ENCODE peak calls at places on chromosomes 2 and 18, in six cellular contexts. O, R, H, N, A and J are unnamed samples.

GRCh38 chr2:18436408-18437077 is 123.9 kb downstream of the RDH14 start:
- DNase-seq in O (no peak), R (no peak), H (no peak), N (no peak), A (no peak), J (no peak)

GRCh38 chr2:235576337-235576910 is 82.6 kb downstream of the AGAP1 start:
- DNase-seq in O (no peak), R (no peak), H (no peak), N (no peak), A (no peak), J (no peak)

GRCh38 chr2:3007135-3007534 is 370.5 kb downstream of the EIPR1 start:
- DNase-seq in O (no peak), R (no peak), H (no peak), N (no peak), A (no peak), J (no peak)

GRCh38 chr2:222969491-222969890 is 82.5 kb upstream of the KCNE4 start:
- DNase-seq in O (no peak), R (no peak), H (no peak), N (no peak), A (no peak), J (no peak)

GRCh38 chr2:60553496-60553991 is at the start of gene BCL11A:
- DNase-seq in O (no peak), R (no peak), H (no peak), N (peak), A (no peak), J (peak)

GRCh38 chr18:58218111-58218510 is 174.1 kb downstream of the NEDD4L start:
- DNase-seq in O (no peak), R (no peak), H (no peak), N (no peak), A (no peak), J (no peak)

GRCh38 chr2:176092270-176093144 is at the start of gene HOXD13:
- DNase-seq in O (no peak), R (no peak), H (no peak), N (no peak), A (no peak), J (peak)

GRCh38 chr2:235611337-235611736 is 117.5 kb downstream of the AGAP1 start:
- DNase-seq in O (no peak), R (no peak), H (no peak), N (no peak), A (no peak), J (no peak)

GRCh38 chr18:63518178-63519012 is 23.8 kb upstream of the SERPINB12 start:
- DNase-seq in O (peak), R (peak), H (no peak), N (peak), A (peak), J (peak)

GRCh38 chr2:72828840-72829507 is 3.1 kb upstream of the EXOC6B start:
- DNase-seq in O (no peak), R (no peak), H (no peak), N (no peak), A (no peak), J (no peak)

GRCh38 chr2:98479959-98480524 is 35.4 kb downstream of the INPP4A start:
- DNase-seq in O (peak), R (peak), H (no peak), N (peak), A (peak), J (peak)

GRCh38 chr2:227472265-227473018 is 486 bp downstream of the AGFG1 start:
- DNase-seq in O (peak), R (peak), H (peak), N (peak), A (no peak), J (peak)

GRCh38 chr18:75162467-75162866 is 46.5 kb downstream of the PTGR3 start:
- DNase-seq in O (no peak), R (no peak), H (no peak), N (no peak), A (no peak), J (no peak)

GRCh38 chr2:97718051-97718882 is 4.9 kb downstream of the ZAP70 start:
- DNase-seq in O (peak), R (no peak), H (peak), N (no peak), A (peak), J (no peak)

GRCh38 chr2:192887296-192887695 is 692.6 kb upstream of the TMEFF2 start:
- DNase-seq in O (no peak), R (no peak), H (no peak), N (no peak), A (no peak), J (no peak)

GRCh38 chr18:49561377-49562193 is at the start of gene LIPG:
- DNase-seq in O (peak), R (no peak), H (no peak), N (no peak), A (peak), J (no peak)

GRCh38 chr2:15748736-15749323 is 157.2 kb downstream of the DDX1 start:
- DNase-seq in O (peak), R (no peak), H (no peak), N (peak), A (no peak), J (peak)

GRCh38 chr2:237558918-237559645 is 7.3 kb upstream of the PRLH start:
- DNase-seq in O (no peak), R (peak), H (no peak), N (no peak), A (no peak), J (no peak)

GRCh38 chr18:61887838-61888237 is 5.0 kb downstream of the RNF152 start:
- DNase-seq in O (no peak), R (no peak), H (no peak), N (no peak), A (no peak), J (no peak)

GRCh38 chr18:52334896-52335295 is 5.1 kb upstream of the DCC start:
- DNase-seq in O (no peak), R (no peak), H (no peak), N (no peak), A (no peak), J (no peak)

GRCh38 chr2:227295806-227296205 is 29.2 kb upstream of the MFF start:
- DNase-seq in O (no peak), R (no peak), H (no peak), N (no peak), A (no peak), J (no peak)

GRCh38 chr2:102703748-102704147 is 58.1 kb upstream of the TMEM182 start:
- DNase-seq in O (peak), R (no peak), H (no peak), N (no peak), A (no peak), J (peak)

GRCh38 chr2:168717790-168718502 is 84.5 kb upstream of the NOSTRIN start:
- DNase-seq in O (peak), R (no peak), H (no peak), N (no peak), A (no peak), J (no peak)

GRCh38 chr2:95079455-95079776 is 42.2 kb downstream of the MRPS5 start:
- DNase-seq in O (no peak), R (no peak), H (no peak), N (no peak), A (no peak), J (no peak)

GRCh38 chr2:109415460-109416004 is 198.2 kb downstream of the SEPTIN10 start:
- DNase-seq in O (no peak), R (no peak), H (no peak), N (no peak), A (no peak), J (no peak)

GRCh38 chr2:232860593-232861241 is 9.3 kb upstream of the SNORC start:
- DNase-seq in O (no peak), R (no peak), H (no peak), N (no peak), A (no peak), J (no peak)

GRCh38 chr2:120395221-120395620 is 49.3 kb downstream of the INHBB start:
- DNase-seq in O (no peak), R (no peak), H (no peak), N (no peak), A (no peak), J (no peak)

GRCh38 chr18:79548077-79548450 is 131.5 kb upstream of the CTDP1 start:
- DNase-seq in O (no peak), R (no peak), H (no peak), N (no peak), A (no peak), J (no peak)

GRCh38 chr2:195533771-195534642 is 123.0 kb upstream of the SLC39A10 start:
- DNase-seq in O (peak), R (peak), H (no peak), N (peak), A (peak), J (peak)

GRCh38 chr18:55407191-55407590 is 180.8 kb downstream of the TCF4 start:
- DNase-seq in O (no peak), R (no peak), H (no peak), N (no peak), A (no peak), J (no peak)